ENCODE peak calls at places on chromosome 3, in four cellular contexts. One of them, this sample, is unnamed.
A peak's percentile ranks its signal among the peaks of the same experiment; 100 is the strongest.

GRCh38 chr3:14379842-14380241 is 22.6 kb upstream of the SLC6A6 start:
- DNase-seq in HepG2: no peak
- DNase-seq in K562: no peak
- DNase-seq in GM12878: no peak
- DNase-seq in this sample: no peak

GRCh38 chr3:111810909-111811308 is 48.2 kb upstream of the PHLDB2 start:
- DNase-seq in HepG2: peak; percentile 13
- DNase-seq in K562: no peak
- DNase-seq in GM12878: no peak
- DNase-seq in this sample: no peak

GRCh38 chr3:38549082-38549481 is 52.9 kb downstream of the EXOG start:
- DNase-seq in GM12878: no peak
- DNase-seq in K562: no peak
- DNase-seq in HepG2: no peak
- DNase-seq in this sample: no peak

GRCh38 chr3:65226287-65226686 is 538.5 kb upstream of the ADAMTS9 start:
- DNase-seq in HepG2: no peak
- DNase-seq in K562: no peak
- DNase-seq in GM12878: no peak
- DNase-seq in this sample: no peak

GRCh38 chr3:58326267-58326932 is 6.3 kb upstream of the PXK start:
- DNase-seq in K562: peak; percentile 70
- DNase-seq in HepG2: no peak
- DNase-seq in GM12878: no peak
- DNase-seq in this sample: no peak

GRCh38 chr3:41448396-41448795 is 249.1 kb downstream of the CTNNB1 start:
- DNase-seq in HepG2: no peak
- DNase-seq in K562: peak; percentile 3
- DNase-seq in GM12878: no peak
- DNase-seq in this sample: no peak

GRCh38 chr3:178385280-178385952 is 150.8 kb upstream of the KCNMB2 start:
- DNase-seq in GM12878: no peak
- DNase-seq in K562: peak; percentile 48
- DNase-seq in HepG2: peak; percentile 1
- DNase-seq in this sample: peak; percentile 9

GRCh38 chr3:13528217-13528801 is 20.6 kb upstream of the FBLN2 start:
- DNase-seq in HepG2: peak; percentile 41
- DNase-seq in K562: peak; percentile 44
- DNase-seq in GM12878: no peak
- DNase-seq in this sample: peak; percentile 69

GRCh38 chr3:59566481-59566975 is 516.7 kb upstream of the CFAP20DC start:
- DNase-seq in K562: no peak
- DNase-seq in HepG2: no peak
- DNase-seq in GM12878: peak; percentile 68
- DNase-seq in this sample: no peak

GRCh38 chr3:141454906-141455602 is 31.8 kb upstream of the RASA2 start:
- DNase-seq in HepG2: peak; percentile 77
- DNase-seq in K562: peak; percentile 86
- DNase-seq in GM12878: peak; percentile 53
- DNase-seq in this sample: peak; percentile 77

GRCh38 chr3:69838217-69838616 is 99.0 kb downstream of the MITF start:
- DNase-seq in K562: no peak
- DNase-seq in HepG2: no peak
- DNase-seq in GM12878: no peak
- DNase-seq in this sample: no peak

GRCh38 chr3:124760601-124761000 is 30.3 kb downstream of the UMPS start:
- DNase-seq in HepG2: peak; percentile 31
- DNase-seq in K562: no peak
- DNase-seq in GM12878: no peak
- DNase-seq in this sample: no peak

GRCh38 chr3:172622916-172623700 is 87.8 kb downstream of the NCEH1 start:
- DNase-seq in GM12878: no peak
- DNase-seq in HepG2: no peak
- DNase-seq in K562: peak; percentile 52
- DNase-seq in this sample: peak; percentile 34

GRCh38 chr3:150223090-150223489 is 185.0 kb upstream of the TSC22D2 start:
- DNase-seq in GM12878: no peak
- DNase-seq in K562: no peak
- DNase-seq in HepG2: no peak
- DNase-seq in this sample: no peak

GRCh38 chr3:78937486-78937885 is 830.3 kb downstream of the ROBO1 start:
- DNase-seq in GM12878: no peak
- DNase-seq in K562: no peak
- DNase-seq in HepG2: no peak
- DNase-seq in this sample: no peak

DNA sequence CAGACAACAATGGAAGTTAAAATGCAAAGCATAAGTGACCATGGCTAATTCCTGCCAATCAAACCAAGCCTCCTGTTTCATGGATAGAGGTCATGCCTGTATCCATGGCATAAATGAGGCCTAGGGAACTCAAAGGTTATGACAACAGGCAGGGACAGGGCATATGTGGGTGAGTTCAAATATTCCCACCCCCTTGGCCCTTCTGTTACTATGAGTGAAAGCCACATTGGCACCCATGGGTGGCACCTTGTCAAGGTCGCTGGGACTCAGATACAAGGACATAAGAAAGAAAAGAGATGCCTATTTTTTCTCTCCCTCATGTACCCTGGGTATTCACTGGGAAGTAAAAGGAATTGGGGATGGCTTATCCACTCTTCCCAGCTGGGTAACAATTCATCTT is 25.3 kb upstream of the TMEM45A start:
- DNase-seq in GM12878: no peak
- DNase-seq in K562: no peak
- DNase-seq in HepG2: no peak
- DNase-seq in this sample: no peak
- TF ChIP-seq FOXK2 in GM12878: no peak
- TF ChIP-seq FOXK2 in K562: no peak
- TF ChIP-seq FOXK2 in HepG2: no peak
- TF ChIP-seq FOXK2 in this sample: no peak

GRCh38 chr3:138845771-138846173 is 11.0 kb upstream of the PIK3CB start:
- DNase-seq in K562: no peak
- DNase-seq in GM12878: no peak
- DNase-seq in HepG2: peak; percentile 64
- DNase-seq in this sample: no peak

GRCh38 chr3:138846350-138846756 is 11.6 kb upstream of the PIK3CB start:
- DNase-seq in GM12878: no peak
- DNase-seq in HepG2: peak; percentile 25
- DNase-seq in K562: no peak
- DNase-seq in this sample: no peak

GRCh38 chr3:138845071-138845685 is 10.4 kb upstream of the PIK3CB start:
- DNase-seq in HepG2: no peak
- DNase-seq in K562: no peak
- DNase-seq in GM12878: no peak
- DNase-seq in this sample: no peak

GRCh38 chr3:138842483-138843188 is 7.9 kb upstream of the PIK3CB start:
- DNase-seq in HepG2: no peak
- DNase-seq in K562: no peak
- DNase-seq in GM12878: peak; percentile 63
- DNase-seq in this sample: no peak
- TF ChIP-seq FOXK2 in HepG2: no peak
- TF ChIP-seq FOXK2 in K562: no peak
- TF ChIP-seq FOXK2 in GM12878: no peak
- TF ChIP-seq FOXK2 in this sample: no peak

GRCh38 chr3:185658504-185658912 is 72.4 kb downstream of the SENP2 start:
- DNase-seq in GM12878: no peak
- DNase-seq in HepG2: peak; percentile 14
- DNase-seq in K562: no peak
- DNase-seq in this sample: no peak
- TF ChIP-seq FOXK2 in GM12878: no peak
- TF ChIP-seq FOXK2 in HepG2: no peak
- TF ChIP-seq FOXK2 in K562: no peak
- TF ChIP-seq FOXK2 in this sample: no peak

DNA sequence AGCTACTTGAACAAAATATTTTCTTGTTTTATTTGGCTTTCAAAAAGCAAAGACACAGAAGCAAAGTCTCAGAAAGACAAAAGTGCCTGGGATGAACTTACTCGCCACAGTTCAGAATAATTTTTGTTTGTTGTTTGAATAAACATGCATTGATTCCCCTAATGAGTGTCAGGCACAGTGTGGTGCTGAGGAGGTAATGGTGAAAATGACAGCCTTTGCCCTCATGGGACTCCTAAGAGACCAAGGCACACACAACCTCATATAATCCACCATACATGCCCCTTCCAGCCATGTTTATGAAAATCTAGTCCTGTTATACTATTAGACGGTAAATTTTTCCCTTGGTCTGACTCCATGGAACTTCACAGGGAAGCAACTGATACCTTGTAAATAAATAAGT is 2.5 kb downstream of the GOLIM4 start:
- DNase-seq in GM12878: no peak
- DNase-seq in HepG2: no peak
- DNase-seq in K562: no peak
- DNase-seq in this sample: no peak
- TF ChIP-seq FOXK2 in GM12878: no peak
- TF ChIP-seq FOXK2 in HepG2: no peak
- TF ChIP-seq FOXK2 in K562: no peak
- TF ChIP-seq FOXK2 in this sample: no peak

GRCh38 chr3:129359102-129359461 is 69.4 kb downstream of the EFCAB12 start:
- DNase-seq in HepG2: no peak
- DNase-seq in GM12878: no peak
- DNase-seq in K562: no peak
- DNase-seq in this sample: no peak
- TF ChIP-seq FOXK2 in HepG2: no peak
- TF ChIP-seq FOXK2 in GM12878: no peak
- TF ChIP-seq FOXK2 in K562: no peak
- TF ChIP-seq FOXK2 in this sample: no peak